ENCODE peak calls at places on chromosomes 2 and 18, in four cellular contexts. O is kidney, E is PC-3, F is colonic mucosa. R is an unnamed sample.

GRCh38 chr2:237181844-237182243 is 96.2 kb downstream of the COPS8 start:
- DNase-seq in O (no peak), E (no peak), F (no peak), R (no peak)

GRCh38 chr2:113703404-113704299 is 52.8 kb downstream of the SLC35F5 start:
- DNase-seq in O (no peak), E (no peak), F (peak; percentile 63), R (no peak)

GRCh38 chr2:66696374-66696773 is 261.4 kb downstream of the MEIS1 start:
- DNase-seq in O (no peak), E (no peak), F (no peak), R (no peak)

GRCh38 chr18:11323359-11323819 is 174.0 kb upstream of the PIEZO2 start:
- DNase-seq in O (no peak), E (peak; percentile 12), F (no peak), R (no peak)

GRCh38 chr2:80499095-80499494 is 194.5 kb upstream of the LRRTM1 start:
- DNase-seq in O (no peak), E (peak; percentile 56), F (peak; percentile 36), R (peak; percentile 4)

GRCh38 chr18:61883547-61883946 is 9.3 kb downstream of the RNF152 start:
- DNase-seq in O (no peak), E (no peak), F (no peak), R (no peak)

GRCh38 chr18:48893559-48894265 is 57.1 kb downstream of the SMAD7 start:
- DNase-seq in O (no peak), E (no peak), F (peak; percentile 86), R (no peak)

GRCh38 chr18:22933206-22933957 is at the start of gene RBBP8:
- DNase-seq in O (peak; percentile 94), E (peak; percentile 83), F (peak; percentile 89), R (peak; percentile 54)

GRCh38 chr2:122481717-122482116 is 726.3 kb downstream of the TSN start:
- DNase-seq in O (no peak), E (peak; percentile 3), F (no peak), R (no peak)

GRCh38 chr2:216991563-216991962 is 131.7 kb upstream of the TNP1 start:
- DNase-seq in O (peak; percentile 63), E (no peak), F (peak; percentile 40), R (no peak)

GRCh38 chr18:10015941-10016819 is 102.4 kb downstream of the VAPA start:
- DNase-seq in O (no peak), E (peak; percentile 63), F (no peak), R (no peak)

GRCh38 chr2:217162533-217162932 is 302.7 kb upstream of the TNP1 start:
- DNase-seq in O (no peak), E (peak; percentile 94), F (no peak), R (no peak)

GRCh38 chr18:24227976-24228660 is 89.3 kb downstream of the CABYR start:
- DNase-seq in O (no peak), E (peak; percentile 80), F (no peak), R (no peak)

GRCh38 chr2:177902395-177903160 is 170.0 kb downstream of the PDE11A start:
- DNase-seq in O (no peak), E (no peak), F (no peak), R (no peak)

GRCh38 chr2:235135990-235136561 is 184.3 kb downstream of the SH3BP4 start:
- DNase-seq in O (peak; percentile 85), E (peak; percentile 86), F (peak; percentile 90), R (peak; percentile 88)

GRCh38 chr2:161204846-161205245 is 44.6 kb downstream of the TANK start:
- DNase-seq in O (no peak), E (no peak), F (no peak), R (no peak)

GRCh38 chr2:240247868-240248820 is 107.7 kb upstream of the OTOS start:
- DNase-seq in O (peak; percentile 65), E (no peak), F (peak; percentile 17), R (no peak)

GRCh38 chr2:30373881-30374302 is 73.2 kb upstream of the LCLAT1 start:
- DNase-seq in O (no peak), E (peak; percentile 86), F (no peak), R (no peak)

GRCh38 chr18:76480913-76481312 is 14.1 kb downstream of the ZNF516 start:
- DNase-seq in O (no peak), E (no peak), F (no peak), R (no peak)

GRCh38 chr18:415627-416612 is 84.6 kb downstream of the COLEC12 start:
- DNase-seq in O (no peak), E (peak; percentile 58), F (no peak), R (no peak)

GRCh38 chr2:108413731-108414130 is 35.3 kb upstream of the GCC2 start:
- DNase-seq in O (no peak), E (peak; percentile 43), F (no peak), R (no peak)

GRCh38 chr2:216404010-216404618 is 8.2 kb upstream of the SMARCAL1 start:
- DNase-seq in O (no peak), E (peak; percentile 63), F (peak; percentile 57), R (no peak)

GRCh38 chr2:197306691-197307030 is 3.9 kb downstream of the ANKRD44 start:
- DNase-seq in O (no peak), E (peak; percentile 85), F (no peak), R (no peak)

GRCh38 chr2:110173523-110173922 is 31.3 kb downstream of the NPHP1 start:
- DNase-seq in O (no peak), E (peak; percentile 84), F (no peak), R (no peak)

GRCh38 chr18:53698907-53699306 is 525.6 kb downstream of the MBD2 start:
- DNase-seq in O (no peak), E (peak; percentile 60), F (peak; percentile 46), R (peak; percentile 20)

GRCh38 chr2:217743980-217744761 is 258.6 kb downstream of the TNS1 start:
- DNase-seq in O (no peak), E (no peak), F (no peak), R (no peak)

GRCh38 chr2:133303150-133303549 is 265.1 kb downstream of the NCKAP5 start:
- DNase-seq in O (no peak), E (peak; percentile 79), F (no peak), R (no peak)

GRCh38 chr2:231554327-231554726 is 24.1 kb upstream of the NMUR1 start:
- DNase-seq in O (no peak), E (no peak), F (no peak), R (no peak)

GRCh38 chr2:29000481-29000880 is 19.4 kb downstream of the TOGARAM2 start:
- DNase-seq in O (no peak), E (no peak), F (peak; percentile 49), R (no peak)

GRCh38 chr2:8606226-8606625 is 75.6 kb upstream of the ID2 start:
- DNase-seq in O (no peak), E (no peak), F (no peak), R (no peak)

GRCh38 chr2:146037334-146037870 is 1517.5 kb upstream of the ZEB2 start:
- DNase-seq in O (no peak), E (no peak), F (no peak), R (no peak)

GRCh38 chr2:7725132-7725849 is 808.1 kb downstream of the RNF144A start:
- DNase-seq in O (no peak), E (peak; percentile 28), F (no peak), R (no peak)

GRCh38 chr2:239811001-239811798 is 213.9 kb downstream of the NDUFA10 start:
- DNase-seq in O (peak; percentile 29), E (no peak), F (no peak), R (no peak)

GRCh38 chr2:205746408-205746785 is 64.1 kb downstream of the NRP2 start:
- DNase-seq in O (peak; percentile 82), E (peak; percentile 92), F (peak; percentile 43), R (no peak)

GRCh38 chr2:83969085-83969484 is 490.0 kb downstream of the SUCLG1 start:
- DNase-seq in O (peak; percentile 11), E (no peak), F (no peak), R (no peak)

GRCh38 chr2:39512941-39513340 is 75.9 kb upstream of the MAP4K3 start:
- DNase-seq in O (no peak), E (no peak), F (no peak), R (no peak)

GRCh38 chr2:228180126-228181097 is 1.1 kb downstream of the SPHKAP start:
- DNase-seq in O (peak; percentile 44), E (no peak), F (no peak), R (peak; percentile 47)

GRCh38 chr2:238093181-238094140 is 6.7 kb upstream of the ESPNL start:
- DNase-seq in O (peak; percentile 65), E (no peak), F (no peak), R (no peak)

GRCh38 chr18:57943723-57944122 is 100.3 kb upstream of the NEDD4L start:
- DNase-seq in O (no peak), E (peak; percentile 26), F (no peak), R (no peak)

GRCh38 chr2:63846487-63846886 is 4.8 kb downstream of the UGP2 start:
- DNase-seq in O (no peak), E (no peak), F (no peak), R (no peak)
- H3K4me1 ChIP-seq in O (peaks cover 16% of the 10 kb centered on the region), E (peaks cover 27% of the 10 kb centered on the region), F (no peaks in the 10 kb centered on the region), R (no peaks in the 10 kb centered on the region)

DNA sequence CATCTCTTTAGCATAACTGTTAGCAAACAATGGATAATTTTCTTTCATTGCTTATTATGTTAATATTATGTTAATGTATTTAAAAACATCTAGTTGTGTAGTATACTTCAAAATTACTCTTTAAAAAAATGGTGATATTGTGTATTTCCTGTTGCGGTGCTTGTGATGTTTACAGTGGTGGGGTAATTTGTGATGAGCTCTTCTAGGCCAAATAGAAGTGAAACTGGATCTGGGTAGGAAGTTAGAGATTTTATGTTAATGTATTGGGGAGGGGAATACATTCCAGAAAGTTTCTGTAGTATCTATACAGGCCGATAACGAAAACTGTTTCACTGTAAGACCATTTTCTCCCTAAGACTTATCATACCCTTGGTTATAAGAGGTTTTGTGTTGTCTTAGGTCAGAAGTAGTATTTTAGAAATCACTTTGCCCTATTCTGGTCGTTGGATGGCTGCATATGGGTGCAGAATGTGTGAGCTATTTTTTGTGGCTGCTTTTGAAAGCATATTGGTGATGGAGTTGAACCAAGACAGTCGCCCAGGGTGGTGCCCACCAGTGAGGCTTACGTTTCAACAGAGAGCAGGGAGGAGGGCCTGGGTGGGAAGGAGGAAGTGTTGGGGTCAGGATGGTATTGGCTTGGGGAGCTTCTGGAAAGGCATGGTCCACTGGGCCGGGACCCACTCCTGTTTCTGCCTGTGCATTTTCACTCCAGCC is 5.8 kb downstream of the TSHZ1 start:
- DNase-seq in O (no peak), E (no peak), F (no peak), R (no peak)
- H3K27ac ChIP-seq in O (peak overlapping the region; percentile 16), E (no peak overlapping the region), F (peak overlapping the region; percentile 84), R (no peak overlapping the region)

GRCh38 chr2:179264238-179265081 is at the start of gene SESTD1:
- DNase-seq in O (peak; percentile 88), E (peak; percentile 46), F (peak; percentile 69), R (no peak)
- H3K4me3 ChIP-seq in O (peak within 1 kb of the TSS; percentile 90), E (peak within 1 kb of the TSS; percentile 95), F (peak within 1 kb of the TSS; percentile 48), R (peak within 1 kb of the TSS; percentile 79)

GRCh38 chr18:79518683-79519128 is 123.0 kb downstream of the NFATC1 start:
- DNase-seq in O (peak; percentile 35), E (no peak), F (peak; percentile 10), R (no peak)
- H3K4me1 ChIP-seq in O (no peaks in the 10 kb centered on the region), E (no peaks in the 10 kb centered on the region), F (no peaks in the 10 kb centered on the region), R (no peaks in the 10 kb centered on the region)

GRCh38 chr2:54535599-54536195 is 79.6 kb downstream of the SPTBN1 start:
- DNase-seq in O (no peak), E (no peak), F (no peak), R (no peak)
- H3K27ac ChIP-seq in O (no peak overlapping the region), E (no peak overlapping the region), F (no peak overlapping the region), R (no peak overlapping the region)

GRCh38 chr2:100754951-100755350 is 65.0 kb upstream of the NPAS2 start:
- DNase-seq in O (no peak), E (no peak), F (no peak), R (no peak)
- H3K4me3 ChIP-seq in O (no peak overlapping the region), E (no peak overlapping the region), F (no peak overlapping the region), R (no peak overlapping the region)

GRCh38 chr2:69163556-69163955 is 150.6 kb downstream of the ANTXR1 start:
- DNase-seq in O (no peak), E (no peak), F (no peak), R (no peak)
- H3K4me1 ChIP-seq in O (no peaks in the 10 kb centered on the region), E (peaks cover 18% of the 10 kb centered on the region), F (no peaks in the 10 kb centered on the region), R (peaks cover 3% of the 10 kb centered on the region)